ENCODE peak calls at places on chromosomes 5 and 9, in eight cellular contexts. N is hippocampal formation; I is activated CD4-positive, alpha-beta T cell treated with anti-CD3 and anti-CD28 coated beads for 36 hours; Z is K562; D is amniotic stem cell; X is NCI-H2081; M is CD4-positive, CD25-positive, alpha-beta regulatory T cell; Y is stromal cell of bone marrow. T is an unnamed sample.

GRCh38 chr5:111063709-111064322 is 7.7 kb upstream of the TSLP start:
- DNase-seq in N (no peak), I (no peak), Z (no peak), D (no peak), X (no peak), M (no peak), Y (no peak), T (no peak)

GRCh38 chr9:130815242-130815808 is 19.7 kb upstream of the ABL1 start:
- DNase-seq in N (no peak), I (no peak), Z (peak; percentile 31), D (no peak), X (no peak), M (no peak), Y (no peak), T (no peak)

GRCh38 chr9:137218754-137219271 is 3.2 kb downstream of the RNF208 start:
- DNase-seq in N (no peak), I (no peak), Z (peak; percentile 89), D (no peak), X (no peak), M (no peak), Y (no peak), T (no peak)

GRCh38 chr9:98851730-98852462 is 44.4 kb downstream of the GALNT12 start:
- DNase-seq in N (no peak), I (peak; percentile 68), Z (peak; percentile 61), D (no peak), X (no peak), M (no peak), Y (no peak), T (no peak)

GRCh38 chr5:66653380-66653779 is 57.2 kb downstream of the MAST4 start:
- DNase-seq in N (no peak), I (peak; percentile 6), Z (no peak), D (no peak), X (no peak), M (no peak), Y (peak; percentile 82), T (peak; percentile 58)

GRCh38 chr5:148776780-148777179 is 49.6 kb upstream of the ADRB2 start:
- DNase-seq in N (no peak), I (peak; percentile 39), Z (no peak), D (peak; percentile 75), X (no peak), M (no peak), Y (peak; percentile 77), T (no peak)

GRCh38 chr5:178078197-178078995 is 34.9 kb upstream of the N4BP3 start:
- DNase-seq in N (no peak), I (no peak), Z (no peak), D (peak; percentile 60), X (no peak), M (no peak), Y (peak; percentile 81), T (no peak)

GRCh38 chr5:79935992-79936643 is 54.9 kb downstream of the MTX3 start:
- DNase-seq in N (no peak), I (peak; percentile 4), Z (no peak), D (no peak), X (no peak), M (no peak), Y (peak; percentile 75), T (no peak)

GRCh38 chr5:149203896-149204544 is 62.7 kb downstream of the ABLIM3 start:
- DNase-seq in N (no peak), I (no peak), Z (no peak), D (no peak), X (no peak), M (no peak), Y (no peak), T (peak; percentile 12)

T was measured in DMS 273 treated with DMSO at 0.1 percent for 48 hours.